ENCODE peak calls at places on chromosomes 3 and 15, in six cellular contexts. Z is GM04504, H is activated T-helper 1 cell treated with Interleukin-2 at 50 U/mL for 16 hours, X is SK-N-DZ, V is WTC11, B is AG04450. O is an unnamed sample.

GRCh38 chr3:149471991-149472390 is 2.5 kb upstream of the TM4SF4 start:
- DNase-seq in H (no peak), V (no peak), X (no peak), Z (no peak), B (no peak), O (peak; percentile 58)

GRCh38 chr3:23071758-23072157 is 131.4 kb upstream of the UBE2E2 start:
- DNase-seq in X (no peak), Z (no peak), H (no peak), B (no peak), V (no peak), O (no peak)

GRCh38 chr3:108175352-108175751 is 46.9 kb downstream of the IFT57 start:
- DNase-seq in Z (no peak), V (no peak), B (no peak), X (no peak), H (no peak), O (peak; percentile 41)

GRCh38 chr3:132554437-132554836 is 42.6 kb upstream of the ACKR4 start:
- DNase-seq in Z (no peak), X (no peak), B (no peak), V (no peak), H (no peak), O (peak; percentile 63)

GRCh38 chr3:176789281-176789705 is 408.0 kb downstream of the TBL1XR1 start:
- DNase-seq in B (no peak), H (no peak), V (no peak), X (peak; percentile 28), Z (no peak), O (peak; percentile 21)

GRCh38 chr3:46400000-46400734 is 6.7 kb downstream of the CCR5AS start:
- DNase-seq in X (no peak), B (no peak), Z (no peak), H (no peak), V (no peak), O (peak; percentile 77)

GRCh38 chr15:27949089-27949488 is 150.0 kb downstream of the OCA2 start:
- DNase-seq in V (no peak), H (no peak), B (no peak), Z (no peak), X (no peak), O (no peak)

GRCh38 chr3:35492846-35493245 is 146.5 kb upstream of the ARPP21 start:
- DNase-seq in Z (no peak), H (no peak), V (no peak), X (no peak), B (no peak), O (no peak)

GRCh38 chr15:69793783-69794451 is 303.8 kb downstream of the TLE3 start:
- DNase-seq in X (no peak), V (no peak), H (no peak), Z (no peak), B (no peak), O (no peak)